ENCODE peak calls at places on chromosomes 5 and 9, in four cellular contexts. One of them, this sample, is unnamed.

GRCh38 chr5:64606926-64607325 is 83.4 kb upstream of the SHISAL2B start:
- DNase-seq in HepG2: no peak
- DNase-seq in adrenal gland: no peak
- DNase-seq in transverse colon: no peak
- DNase-seq in this sample: no peak

GRCh38 chr5:58412932-58413331 is 47.0 kb downstream of the PLK2 start:
- DNase-seq in HepG2: no peak
- DNase-seq in adrenal gland: no peak
- DNase-seq in transverse colon: no peak
- DNase-seq in this sample: no peak

GRCh38 chr9:114281421-114282103 is 41.3 kb upstream of the ORM1 start:
- DNase-seq in HepG2: no peak
- DNase-seq in adrenal gland: peak
- DNase-seq in transverse colon: no peak
- DNase-seq in this sample: peak

GRCh38 chr9:71752352-71752751 is 16.0 kb downstream of the CEMIP2 start:
- DNase-seq in HepG2: no peak
- DNase-seq in adrenal gland: no peak
- DNase-seq in transverse colon: no peak
- DNase-seq in this sample: no peak

GRCh38 chr5:103646698-103647614 is 84.4 kb upstream of the NUDT12 start:
- DNase-seq in HepG2: no peak
- DNase-seq in adrenal gland: no peak
- DNase-seq in transverse colon: no peak
- DNase-seq in this sample: no peak

GRCh38 chr5:180670586-180671359 is 21.4 kb upstream of the FLT4 start:
- DNase-seq in HepG2: peak
- DNase-seq in adrenal gland: peak
- DNase-seq in transverse colon: peak
- DNase-seq in this sample: no peak

GRCh38 chr5:17221843-17222614 is 4.6 kb downstream of the BASP1 start:
- DNase-seq in HepG2: no peak
- DNase-seq in adrenal gland: no peak
- DNase-seq in transverse colon: no peak
- DNase-seq in this sample: no peak

GRCh38 chr5:171681667-171682066 is 104.0 kb upstream of the SMIM23 start:
- DNase-seq in HepG2: no peak
- DNase-seq in adrenal gland: no peak
- DNase-seq in transverse colon: no peak
- DNase-seq in this sample: no peak

DNA sequence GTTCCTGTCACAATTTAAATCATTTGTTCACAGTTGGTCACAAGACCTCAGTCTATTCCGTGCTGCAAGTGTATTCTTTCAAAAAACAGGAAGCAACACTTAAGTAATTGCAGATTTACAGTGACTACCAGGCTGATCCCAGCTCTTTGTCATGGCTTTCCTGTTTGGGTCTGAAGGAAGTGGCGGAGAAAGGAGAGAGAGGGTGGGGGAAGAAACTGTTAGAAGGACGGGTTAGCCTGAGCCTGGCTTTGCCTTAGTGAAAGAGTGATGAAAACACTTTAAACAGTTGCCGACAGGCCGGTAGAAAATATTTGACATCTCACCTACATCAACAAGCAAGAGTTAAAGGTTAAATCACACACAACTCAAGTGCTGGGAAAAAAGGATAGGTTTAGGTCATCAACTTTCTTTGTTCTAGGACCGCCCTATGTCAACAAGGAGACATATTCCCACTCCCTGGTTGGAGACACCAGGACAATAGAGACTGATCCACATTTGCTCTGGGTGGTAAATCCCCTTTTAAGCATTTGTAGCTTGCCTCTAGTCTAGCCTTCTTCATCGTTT is 102.2 kb upstream of the DAB2 start:
- DNase-seq in HepG2: peak
- DNase-seq in adrenal gland: peak
- DNase-seq in transverse colon: no peak
- DNase-seq in this sample: no peak
- H3K4me3 ChIP-seq in HepG2: no peak
- H3K4me3 ChIP-seq in adrenal gland: no peak
- H3K4me3 ChIP-seq in transverse colon: no peak
- H3K4me3 ChIP-seq in this sample: no peak

GRCh38 chr9:131487621-131488031 is 15.1 kb upstream of the POMT1 start:
- DNase-seq in HepG2: no peak
- DNase-seq in adrenal gland: no peak
- DNase-seq in transverse colon: no peak
- DNase-seq in this sample: no peak

GRCh38 chr9:131490514-131490913 is 12.2 kb upstream of the POMT1 start:
- DNase-seq in HepG2: no peak
- DNase-seq in adrenal gland: no peak
- DNase-seq in transverse colon: no peak
- DNase-seq in this sample: no peak

GRCh38 chr9:131494296-131494870 is 8.3 kb upstream of the POMT1 start:
- DNase-seq in HepG2: no peak
- DNase-seq in adrenal gland: no peak
- DNase-seq in transverse colon: no peak
- DNase-seq in this sample: no peak

GRCh38 chr9:131492070-131492469 is 10.6 kb upstream of the POMT1 start:
- DNase-seq in HepG2: no peak
- DNase-seq in adrenal gland: no peak
- DNase-seq in transverse colon: no peak
- DNase-seq in this sample: no peak

GRCh38 chr9:131491001-131491710 is 11.6 kb upstream of the POMT1 start:
- DNase-seq in HepG2: no peak
- DNase-seq in adrenal gland: no peak
- DNase-seq in transverse colon: no peak
- DNase-seq in this sample: no peak
- TF ChIP-seq POLR2A in HepG2: no peak
- TF ChIP-seq POLR2A in adrenal gland: no peak
- TF ChIP-seq POLR2A in transverse colon: no peak
- TF ChIP-seq POLR2A in this sample: no peak

GRCh38 chr5:149932445-149933350 is 11.9 kb downstream of the PDE6A start:
- DNase-seq in HepG2: peak
- DNase-seq in adrenal gland: no peak
- DNase-seq in transverse colon: no peak
- DNase-seq in this sample: no peak
- H3K4me3 ChIP-seq in HepG2: peak
- H3K4me3 ChIP-seq in adrenal gland: no peak
- H3K4me3 ChIP-seq in transverse colon: no peak
- H3K4me3 ChIP-seq in this sample: no peak

DNA sequence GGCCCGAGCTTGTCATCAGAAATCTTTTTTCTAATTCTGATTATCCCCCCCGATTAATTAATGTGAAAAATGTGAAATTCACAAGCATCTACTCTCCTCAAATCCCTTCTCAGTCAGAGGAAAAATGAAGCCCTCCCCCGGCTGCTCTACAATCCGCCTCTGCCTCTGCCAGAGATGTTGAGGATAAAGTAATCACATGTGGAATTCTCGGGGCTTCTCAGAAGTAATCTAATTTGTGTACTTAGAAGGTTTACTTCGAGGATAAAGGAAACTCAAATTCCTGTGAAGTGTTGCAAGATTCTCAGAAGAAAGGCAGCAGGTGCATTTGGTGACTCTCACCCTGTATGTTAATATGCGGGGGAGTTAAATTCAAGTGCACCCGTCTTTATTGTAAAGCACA is 726.1 kb upstream of the ADAMTS16 start:
- DNase-seq in HepG2: no peak
- DNase-seq in adrenal gland: no peak
- DNase-seq in transverse colon: no peak
- DNase-seq in this sample: no peak
- TF ChIP-seq POLR2A in HepG2: no peak
- TF ChIP-seq POLR2A in adrenal gland: no peak
- TF ChIP-seq POLR2A in transverse colon: no peak
- TF ChIP-seq POLR2A in this sample: no peak

GRCh38 chr5:149247726-149248125 is 23.9 kb upstream of the AFAP1L1 start:
- DNase-seq in HepG2: no peak
- DNase-seq in adrenal gland: no peak
- DNase-seq in transverse colon: no peak
- DNase-seq in this sample: no peak

GRCh38 chr5:149251546-149251945 is 20.1 kb upstream of the AFAP1L1 start:
- DNase-seq in HepG2: no peak
- DNase-seq in adrenal gland: no peak
- DNase-seq in transverse colon: no peak
- DNase-seq in this sample: no peak

GRCh38 chr5:149242339-149242738 is 29.3 kb upstream of the AFAP1L1 start:
- DNase-seq in HepG2: no peak
- DNase-seq in adrenal gland: no peak
- DNase-seq in transverse colon: no peak
- DNase-seq in this sample: no peak

GRCh38 chr5:149246906-149247305 is 24.8 kb upstream of the AFAP1L1 start:
- DNase-seq in HepG2: no peak
- DNase-seq in adrenal gland: no peak
- DNase-seq in transverse colon: no peak
- DNase-seq in this sample: no peak
- H3K4me3 ChIP-seq in HepG2: no peak
- H3K4me3 ChIP-seq in adrenal gland: no peak
- H3K4me3 ChIP-seq in transverse colon: no peak
- H3K4me3 ChIP-seq in this sample: no peak

DNA sequence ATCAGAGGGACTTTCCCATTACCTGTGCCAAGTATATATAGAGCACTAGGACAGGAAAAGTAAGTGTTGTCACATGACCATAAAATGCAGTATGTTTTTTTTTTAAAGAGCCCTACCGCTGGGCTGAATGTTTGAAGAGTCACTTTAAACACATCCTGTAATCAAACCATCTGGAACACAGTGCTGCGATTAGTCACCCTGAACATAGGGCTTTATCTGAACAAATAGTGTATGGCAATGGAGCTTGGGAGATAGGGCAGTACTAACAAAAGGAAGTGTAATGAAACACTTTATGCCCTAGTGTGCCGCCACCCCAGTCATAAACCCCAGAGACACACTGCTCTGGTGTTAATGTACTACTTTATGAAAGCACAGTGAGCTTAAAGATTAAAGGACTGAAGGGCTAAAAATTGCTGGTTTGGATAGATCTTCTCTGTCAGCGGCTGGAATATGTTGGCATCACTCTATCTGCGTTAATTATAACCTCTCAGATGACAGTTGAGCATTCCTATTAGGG is 90.4 kb downstream of the ZNF608 start:
- DNase-seq in HepG2: peak
- DNase-seq in adrenal gland: peak
- DNase-seq in transverse colon: peak
- DNase-seq in this sample: no peak
- TF ChIP-seq POLR2A in HepG2: no peak
- TF ChIP-seq POLR2A in adrenal gland: no peak
- TF ChIP-seq POLR2A in transverse colon: peak
- TF ChIP-seq POLR2A in this sample: no peak

GRCh38 chr9:14428781-14429230 is 114.9 kb upstream of the NFIB start:
- DNase-seq in HepG2: peak
- DNase-seq in adrenal gland: peak
- DNase-seq in transverse colon: peak
- DNase-seq in this sample: peak
- H3K4me3 ChIP-seq in HepG2: no peak
- H3K4me3 ChIP-seq in adrenal gland: no peak
- H3K4me3 ChIP-seq in transverse colon: no peak
- H3K4me3 ChIP-seq in this sample: no peak

GRCh38 chr5:82274343-82275266 is 3.5 kb downstream of the RPS23 start:
- DNase-seq in HepG2: no peak
- DNase-seq in adrenal gland: no peak
- DNase-seq in transverse colon: no peak
- DNase-seq in this sample: no peak
- TF ChIP-seq POLR2A in HepG2: peak
- TF ChIP-seq POLR2A in adrenal gland: no peak
- TF ChIP-seq POLR2A in transverse colon: no peak
- TF ChIP-seq POLR2A in this sample: no peak

GRCh38 chr5:77970891-77971290 is 194.8 kb upstream of the TBCA start:
- DNase-seq in HepG2: no peak
- DNase-seq in adrenal gland: no peak
- DNase-seq in transverse colon: no peak
- DNase-seq in this sample: no peak

GRCh38 chr5:77974576-77974975 is 198.4 kb upstream of the TBCA start:
- DNase-seq in HepG2: no peak
- DNase-seq in adrenal gland: no peak
- DNase-seq in transverse colon: no peak
- DNase-seq in this sample: no peak

GRCh38 chr5:77972545-77973252 is 196.6 kb upstream of the TBCA start:
- DNase-seq in HepG2: no peak
- DNase-seq in adrenal gland: no peak
- DNase-seq in transverse colon: no peak
- DNase-seq in this sample: no peak

GRCh38 chr5:77973253-77973609 is 197.1 kb upstream of the TBCA start:
- DNase-seq in HepG2: no peak
- DNase-seq in adrenal gland: peak
- DNase-seq in transverse colon: no peak
- DNase-seq in this sample: no peak

GRCh38 chr5:77971965-77972544 is 195.9 kb upstream of the TBCA start:
- DNase-seq in HepG2: no peak
- DNase-seq in adrenal gland: no peak
- DNase-seq in transverse colon: no peak
- DNase-seq in this sample: no peak
- H3K4me3 ChIP-seq in HepG2: peak
- H3K4me3 ChIP-seq in adrenal gland: no peak
- H3K4me3 ChIP-seq in transverse colon: no peak
- H3K4me3 ChIP-seq in this sample: peak

DNA sequence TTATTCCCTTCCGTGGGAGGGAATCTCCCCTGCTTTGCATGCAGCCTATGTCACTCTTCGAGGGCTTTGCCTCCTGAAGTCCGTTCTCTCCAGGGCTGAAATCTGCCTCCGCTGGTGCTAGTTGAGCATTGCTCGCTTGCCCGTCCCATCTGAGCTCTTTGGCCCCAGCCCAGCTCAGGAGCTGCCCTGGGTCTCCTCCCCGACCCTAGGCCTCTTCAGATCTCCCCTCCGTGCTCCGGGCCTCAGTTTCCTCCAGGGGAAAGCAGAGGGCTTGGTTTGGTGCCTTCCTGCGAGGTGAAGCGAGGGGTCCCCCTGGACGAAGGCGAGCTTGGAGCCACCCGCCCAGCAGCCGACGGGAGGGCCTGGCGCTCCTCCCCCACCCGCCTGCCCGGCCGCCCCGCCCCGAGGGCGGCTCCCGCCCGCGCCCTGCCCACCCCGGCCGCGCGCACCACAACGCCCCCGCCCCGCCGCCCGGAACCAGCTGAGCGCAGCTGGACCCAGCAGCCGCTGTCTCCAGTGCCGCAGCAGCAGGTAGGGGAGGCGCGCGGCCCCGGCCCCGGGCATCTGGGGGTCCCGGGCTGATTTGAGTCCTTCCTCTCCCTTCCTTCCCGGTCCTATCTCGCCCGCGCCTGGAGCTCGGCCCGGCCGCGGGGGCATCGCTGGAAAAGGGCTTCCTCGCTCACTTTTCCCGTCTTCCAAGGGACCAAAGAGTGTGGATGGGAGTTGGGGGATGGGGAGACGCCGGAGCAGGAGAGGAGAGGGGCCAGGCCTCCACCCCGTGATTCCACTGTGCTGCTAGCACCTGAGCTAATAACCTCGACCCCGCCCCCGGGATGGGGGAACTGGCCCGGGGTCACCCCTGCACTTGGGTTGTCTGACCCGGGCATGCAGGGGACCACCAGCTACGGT is at the start of gene GSN:
- DNase-seq in HepG2: peak
- DNase-seq in adrenal gland: peak
- DNase-seq in transverse colon: peak
- DNase-seq in this sample: peak
- TF ChIP-seq POLR2A in HepG2: no peak
- TF ChIP-seq POLR2A in adrenal gland: peak
- TF ChIP-seq POLR2A in transverse colon: peak
- TF ChIP-seq POLR2A in this sample: peak